ENCODE peak calls at places on chromosomes 12 and 14, in seven cellular contexts. S is CD8-positive, alpha-beta memory T cell; T is kidney; E is activated T-cell treated with anti-CD3 and anti-CD28 coated beads for 4 hours; J is neural progenitor cell; B is neural crest cell; A is nephron progenitor cell. L is an unnamed sample.

GRCh38 chr12:52672321-52672933 is 7.8 kb downstream of the KRT1 start:
- DNase-seq in B (no peak), E (no peak), A (no peak), S (no peak), J (no peak), T (no peak), L (no peak)

GRCh38 chr12:111578276-111578970 is 20.7 kb downstream of the ATXN2 start:
- DNase-seq in A (no peak), E (no peak), B (no peak), S (no peak), J (no peak), T (no peak), L (no peak)

GRCh38 chr12:109827566-109828550 is 5.3 kb downstream of the TRPV4 start:
- DNase-seq in J (no peak), E (no peak), T (peak), B (peak), A (no peak), S (no peak), L (no peak)

GRCh38 chr12:109173443-109174240 is 57.3 kb downstream of the ACACB start:
- DNase-seq in B (no peak), J (no peak), A (no peak), E (no peak), T (no peak), S (no peak), L (no peak)

GRCh38 chr14:103693514-103693913 is 21.7 kb downstream of the XRCC3 start:
- DNase-seq in A (no peak), J (no peak), B (no peak), E (no peak), T (peak), S (no peak), L (no peak)

GRCh38 chr14:29627141-29627540 is 300.5 kb downstream of the PRKD1 start:
- DNase-seq in T (no peak), S (no peak), J (no peak), A (no peak), E (no peak), B (no peak), L (no peak)

GRCh38 chr14:31942216-31942841 is 134.8 kb upstream of the ARHGAP5 start:
- DNase-seq in S (no peak), A (no peak), T (no peak), B (no peak), E (no peak), J (no peak), L (no peak)

GRCh38 chr12:110591508-110592051 is 8.5 kb upstream of the PPTC7 start:
- DNase-seq in A (peak), J (no peak), T (no peak), E (no peak), B (no peak), S (no peak), L (no peak)

GRCh38 chr12:120199025-120199424 is 1.9 kb downstream of the RPLP0 start:
- DNase-seq in E (no peak), S (no peak), B (no peak), T (no peak), A (no peak), J (no peak), L (no peak)

GRCh38 chr12:65229441-65229840 is 49.0 kb upstream of the MSRB3 start:
- DNase-seq in A (no peak), B (no peak), S (no peak), T (no peak), J (no peak), E (no peak), L (no peak)

GRCh38 chr14:94474581-94475031 is 1.4 kb downstream of the SERPINA9 start:
- DNase-seq in J (peak), B (no peak), E (no peak), T (no peak), S (no peak), A (no peak), L (no peak)

GRCh38 chr14:100469632-100470522 is 117.3 kb downstream of the BEGAIN start:
- DNase-seq in J (no peak), E (no peak), A (no peak), T (no peak), B (no peak), S (no peak), L (no peak)

GRCh38 chr14:91388551-91388975 is 29.1 kb downstream of the CCDC88C start:
- DNase-seq in J (no peak), E (no peak), B (no peak), S (no peak), T (no peak), A (no peak), L (no peak)